ENCODE peak calls at places on chromosomes 16 and 17, in ten cellular contexts. X is breast epithelium, W is A549, L is endothelial cell of umbilical vein, M is H1, J is right lobe of liver, O is adrenal gland, Y is gastrocnemius medialis, K is HCT116, H is prostate gland. S is an unnamed sample. For H3K4me1, the result is how much of the 10 kb centered on the place peaks cover.

GRCh38 chr16:87791295-87792204 is 25.8 kb upstream of the KLHDC4 start:
- DNase-seq in X (no peak), L (no peak), W (no peak), K (no peak), J (peak), O (no peak), Y (peak), M (no peak), H (no peak), S (no peak)

GRCh38 chr17:47225436-47225858 is 16.3 kb downstream of the MYL4 start:
- DNase-seq in K (peak), X (no peak), Y (peak), J (no peak), L (peak), O (peak), H (peak), M (no peak), W (peak), S (no peak)

GRCh38 chr17:50946891-50947843 is 81.0 kb upstream of the TOB1 start:
- DNase-seq in W (peak), K (no peak), X (no peak), J (peak), H (no peak), O (no peak), M (no peak), L (no peak), Y (peak), S (no peak)

GRCh38 chr17:61081959-61082358 is 317.7 kb upstream of the TBX2 start:
- DNase-seq in O (no peak), Y (no peak), W (no peak), X (no peak), L (no peak), M (no peak), J (no peak), H (no peak), K (no peak), S (no peak)

GRCh38 chr16:81586421-81586820 is 141.8 kb downstream of the CMIP start:
- DNase-seq in M (no peak), W (no peak), J (no peak), K (peak), H (no peak), X (no peak), L (no peak), O (no peak), Y (no peak), S (no peak)

GRCh38 chr16:85258166-85258565 is 145.9 kb upstream of the CIBAR2 start:
- DNase-seq in J (no peak), M (no peak), W (no peak), L (no peak), X (no peak), H (no peak), Y (no peak), O (no peak), K (no peak), S (no peak)

GRCh38 chr16:85253127-85253941 is 141.1 kb upstream of the CIBAR2 start:
- DNase-seq in W (peak), M (peak), Y (no peak), L (peak), X (no peak), H (peak), J (peak), K (no peak), O (peak), S (no peak)

GRCh38 chr16:12142157-12142556 is 165.6 kb downstream of the SNX29 start:
- DNase-seq in O (no peak), X (no peak), W (no peak), J (no peak), Y (no peak), L (no peak), H (no peak), K (no peak), M (no peak), S (no peak)

GRCh38 chr16:14310519-14310991 is 239.4 kb downstream of the MRTFB start:
- DNase-seq in L (no peak), K (no peak), W (peak), O (no peak), J (no peak), Y (peak), M (no peak), X (no peak), H (no peak), S (no peak)

GRCh38 chr17:2481760-2482159 is 29.9 kb downstream of the METTL16 start:
- DNase-seq in K (no peak), Y (no peak), J (no peak), O (no peak), M (no peak), W (no peak), H (no peak), L (no peak), X (no peak), S (no peak)

GRCh38 chr17:74523308-74523707 is 8.0 kb downstream of the CD300LB start:
- DNase-seq in X (peak), M (no peak), H (no peak), Y (no peak), O (no peak), K (no peak), J (no peak), W (no peak), L (no peak), S (no peak)

GRCh38 chr16:88705746-88706287 is 391 bp downstream of the RNF166 start:
- DNase-seq in Y (no peak), K (no peak), L (peak), X (no peak), M (no peak), J (no peak), W (no peak), H (no peak), O (no peak), S (no peak)

GRCh38 chr16:19698480-19699465 is 19.3 kb downstream of the KNOP1 start:
- DNase-seq in W (no peak), H (no peak), M (no peak), K (no peak), X (no peak), J (peak), O (peak), Y (no peak), L (no peak), S (no peak)

GRCh38 chr16:31215287-31216115 is 1.4 kb downstream of the PYDC1 start:
- DNase-seq in Y (peak), W (peak), X (no peak), H (peak), O (peak), L (peak), K (peak), J (no peak), M (peak), S (no peak)

GRCh38 chr16:72179592-72179991 is 7.6 kb upstream of the PMFBP1 start:
- DNase-seq in Y (no peak), X (no peak), W (no peak), J (no peak), M (no peak), O (no peak), L (no peak), K (no peak), H (no peak), S (no peak)

GRCh38 chr16:15507299-15507958 is 73.0 kb downstream of the BMERB1 start:
- DNase-seq in W (peak), O (no peak), M (no peak), Y (peak), L (peak), J (no peak), K (no peak), X (no peak), H (no peak), S (no peak)

GRCh38 chr16:57216968-57217367 is 28.1 kb upstream of the ARL2BP start:
- DNase-seq in X (no peak), Y (no peak), W (no peak), K (no peak), O (no peak), H (no peak), M (no peak), L (no peak), J (no peak), S (no peak)

GRCh38 chr17:41625602-41626001 is 1.2 kb upstream of the KRT17 start:
- DNase-seq in O (no peak), H (peak), X (peak), L (no peak), K (no peak), M (no peak), J (no peak), W (peak), Y (no peak), S (no peak)

GRCh38 chr17:42720996-42721583 is 23.8 kb downstream of the EZH1 start:
- DNase-seq in Y (no peak), H (peak), M (no peak), O (peak), K (peak), J (no peak), X (no peak), L (peak), W (peak), S (no peak)

DNA sequence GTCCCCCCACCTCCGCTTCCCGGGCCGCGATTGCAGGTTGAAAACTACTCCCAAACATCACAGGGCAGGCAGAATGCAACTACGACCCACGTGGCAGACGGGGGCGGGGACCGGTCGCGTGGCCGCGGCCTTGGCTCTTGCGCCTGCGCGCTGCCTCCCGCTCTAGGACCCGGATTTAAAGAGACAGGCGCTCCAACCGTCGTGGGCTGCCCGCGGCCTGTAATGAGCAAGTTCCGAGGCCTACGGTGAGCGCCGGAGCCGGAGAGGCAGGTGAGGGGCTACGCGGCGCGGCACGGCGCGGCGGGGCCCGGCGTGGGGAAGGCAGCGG is at the start of gene LIG3:
- DNase-seq in Y (peak), H (peak), O (peak), J (peak), M (peak), L (peak), W (peak), K (peak), X (peak), S (peak)
- TF ChIP-seq POLR2A in Y (peak), H (peak), O (peak), J (peak), M (peak), L (no peak), W (peak), K (peak), X (peak), S (no peak)

GRCh38 chr16:23505942-23506605 is 4.2 kb downstream of the GGA2 start:
- DNase-seq in M (no peak), J (no peak), H (no peak), W (no peak), K (no peak), L (no peak), Y (no peak), X (no peak), O (no peak), S (no peak)
- H3K4me1 ChIP-seq in M (under half), J (under half), H (under half), W (under half), K (half or more), L (under half), Y (under half), X (under half), O (half or more), S (half or more)

DNA sequence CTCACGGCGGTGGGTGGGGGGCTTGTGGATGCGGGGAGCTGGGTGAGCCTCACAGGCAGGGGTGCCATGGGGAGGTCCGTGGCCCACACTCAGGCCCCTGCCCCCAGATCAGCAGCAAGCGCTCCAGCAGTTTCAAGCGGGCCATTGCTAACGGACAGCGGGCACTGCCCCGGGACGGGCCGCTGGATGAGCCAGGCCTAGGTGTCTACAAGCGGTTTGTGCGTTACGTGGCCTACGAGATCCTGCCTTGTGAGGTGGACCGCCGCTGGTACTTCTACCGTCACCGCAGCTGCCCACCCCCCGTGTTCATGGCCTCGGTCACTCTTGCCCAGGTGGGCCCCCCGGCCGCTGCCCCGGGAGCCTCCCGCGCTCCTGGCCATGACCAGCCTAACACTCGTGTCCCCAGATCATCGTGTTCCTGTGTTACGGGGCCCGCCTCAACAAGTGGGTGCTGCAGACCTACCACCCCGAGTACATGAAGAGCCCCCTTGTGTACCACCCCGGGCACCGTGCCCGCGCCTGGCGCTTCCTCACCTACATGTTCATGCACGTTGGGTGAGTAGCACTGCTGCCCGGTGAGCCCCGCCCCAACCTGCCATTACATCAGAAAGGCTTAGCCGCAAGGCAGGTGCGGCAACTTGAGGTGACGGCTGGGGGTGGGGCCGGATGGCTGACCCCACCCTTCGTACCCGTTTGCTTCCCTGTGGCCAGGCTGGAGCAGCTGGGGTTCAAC is 1.3 kb downstream of the RHBDL1 start:
- DNase-seq in K (no peak), W (no peak), H (peak), X (no peak), L (no peak), Y (no peak), M (peak), O (no peak), J (no peak), S (no peak)
- TF ChIP-seq POLR2A in K (no peak), W (no peak), H (peak), X (no peak), L (no peak), Y (no peak), M (no peak), O (no peak), J (no peak), S (no peak)

DNA sequence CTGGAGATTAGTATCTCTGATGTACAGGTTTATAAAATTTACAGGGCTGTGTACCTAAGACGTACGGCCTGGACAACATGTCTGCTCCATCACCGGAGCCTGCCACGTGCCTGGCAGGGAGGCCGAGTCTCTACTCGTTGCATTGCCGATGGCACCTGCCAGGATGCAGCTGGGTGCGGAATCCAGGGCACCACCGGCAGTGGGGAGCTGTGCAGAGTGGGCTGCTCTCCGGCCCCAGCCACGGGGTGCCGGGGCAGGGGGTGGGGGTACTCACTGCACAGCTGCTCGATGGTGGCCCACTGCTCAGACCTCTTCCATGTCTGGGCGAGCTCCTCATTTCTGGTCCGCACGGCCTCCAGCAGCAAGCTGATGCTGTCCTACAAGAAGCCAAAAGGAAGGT is 13.1 kb upstream of the FAAP100 start:
- DNase-seq in O (no peak), L (no peak), K (no peak), J (no peak), X (no peak), H (no peak), M (no peak), W (no peak), Y (no peak), S (no peak)
- H3K4me1 ChIP-seq in O (under half), L (half or more), K (under half), J (under half), X (under half), H (under half), M (under half), W (half or more), Y (under half), S (under half)

GRCh38 chr16:48123104-48123788 is 32.5 kb downstream of the ABCC12 start:
- DNase-seq in L (peak), K (peak), O (peak), M (no peak), W (peak), J (no peak), H (no peak), Y (no peak), X (no peak), S (no peak)
- TF ChIP-seq POLR2A in L (no peak), K (no peak), O (no peak), M (no peak), W (no peak), J (no peak), H (no peak), Y (no peak), X (no peak), S (no peak)

GRCh38 chr16:75252946-75253911 is 1.8 kb upstream of the BCAR1 start:
- DNase-seq in W (no peak), L (peak), K (no peak), X (no peak), H (no peak), O (peak), J (peak), Y (peak), M (peak), S (no peak)

GRCh38 chr16:75250809-75251279 is 580 bp downstream of the BCAR1 start:
- DNase-seq in J (peak), Y (peak), K (no peak), X (no peak), W (no peak), H (no peak), L (no peak), M (no peak), O (peak), S (no peak)

GRCh38 chr16:75252049-75252864 is 833 bp upstream of the BCAR1 start:
- DNase-seq in X (no peak), O (no peak), J (no peak), K (no peak), L (no peak), Y (peak), H (no peak), W (no peak), M (no peak), S (no peak)

GRCh38 chr16:75250089-75250808 is 1.2 kb downstream of the BCAR1 start:
- DNase-seq in J (peak), M (no peak), W (no peak), H (peak), L (no peak), K (no peak), Y (peak), O (peak), X (no peak), S (no peak)

GRCh38 chr16:75251280-75252048 is at the start of gene BCAR1:
- DNase-seq in J (peak), L (peak), M (peak), H (peak), O (peak), K (no peak), W (peak), Y (peak), X (peak), S (no peak)
- H3K4me1 ChIP-seq in J (under half), L (half or more), M (half or more), H (under half), O (half or more), K (half or more), W (half or more), Y (half or more), X (half or more), S (half or more)

GRCh38 chr16:21984062-21984461 is 16.9 kb downstream of the PDZD9 start:
- DNase-seq in O (no peak), W (no peak), X (no peak), K (no peak), H (no peak), J (no peak), Y (no peak), M (no peak), L (no peak), S (no peak)
- TF ChIP-seq POLR2A in O (no peak), W (no peak), X (no peak), K (no peak), H (no peak), J (no peak), Y (no peak), M (no peak), L (no peak), S (no peak)

DNA sequence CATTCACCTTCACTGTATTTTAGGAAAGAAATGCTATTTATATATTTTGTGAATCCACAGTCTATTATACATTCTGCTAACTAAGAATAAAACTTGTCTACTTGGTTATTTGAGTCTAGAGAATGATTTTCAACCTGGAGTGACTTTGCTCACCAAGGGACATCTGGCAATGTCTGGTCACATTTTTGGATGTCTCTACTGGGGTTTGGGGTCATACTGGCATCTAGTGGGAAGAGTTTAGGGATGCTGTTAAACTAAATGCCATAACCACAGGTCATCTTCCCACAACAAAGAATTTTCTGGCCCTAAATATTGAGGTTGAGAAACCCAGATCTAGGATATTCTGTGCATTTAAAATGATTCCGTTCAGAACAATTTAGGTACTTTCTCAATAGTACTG is 26.0 kb downstream of the KCNJ16 start:
- DNase-seq in X (no peak), W (peak), H (no peak), K (no peak), O (no peak), J (no peak), Y (no peak), L (no peak), M (no peak), S (no peak)
- H3K4me1 ChIP-seq in X (under half), W (under half), H (under half), K (under half), O (under half), J (under half), Y (under half), L (under half), M (under half), S (under half)

DNA sequence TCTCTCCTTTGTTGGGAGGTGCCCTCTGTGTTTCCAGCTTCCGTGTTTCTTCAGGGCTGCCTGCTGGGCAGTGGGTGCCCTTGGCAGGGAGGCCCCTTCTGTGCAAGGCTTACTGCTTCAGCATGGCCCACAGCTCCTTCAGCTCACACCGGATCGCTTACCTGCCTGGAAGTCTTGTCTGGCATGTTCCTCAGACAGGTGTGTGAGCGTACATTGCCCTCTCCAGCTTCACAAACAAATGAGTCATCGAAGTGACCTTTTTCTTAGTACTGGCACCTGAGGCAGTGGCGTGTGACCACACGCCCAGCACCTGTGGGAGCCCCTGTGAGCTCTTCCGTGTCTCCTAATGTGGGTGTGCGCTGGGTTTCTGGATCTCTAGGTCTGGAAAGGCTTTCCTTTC is 3.5 kb downstream of the RAB40C start:
- DNase-seq in Y (peak), X (peak), M (no peak), H (peak), K (no peak), W (no peak), L (no peak), O (no peak), J (no peak), S (no peak)
- TF ChIP-seq POLR2A in Y (no peak), X (no peak), M (no peak), H (peak), K (no peak), W (no peak), L (no peak), O (no peak), J (no peak), S (no peak)

GRCh38 chr16:75243667-75244224 is 7.7 kb downstream of the BCAR1 start:
- DNase-seq in X (no peak), K (no peak), J (no peak), M (no peak), W (no peak), Y (no peak), O (no peak), L (no peak), H (no peak), S (no peak)

GRCh38 chr16:75241955-75242354 is 9.5 kb downstream of the BCAR1 start:
- DNase-seq in O (no peak), J (no peak), H (no peak), W (no peak), X (no peak), Y (no peak), K (no peak), M (no peak), L (no peak), S (no peak)

GRCh38 chr16:75238853-75239371 is 12.5 kb downstream of the BCAR1 start:
- DNase-seq in O (peak), M (no peak), L (no peak), Y (no peak), J (peak), K (no peak), X (no peak), W (no peak), H (no peak), S (no peak)

GRCh38 chr16:75239463-75240122 is 11.8 kb downstream of the BCAR1 start:
- DNase-seq in W (no peak), J (no peak), K (no peak), L (no peak), H (no peak), Y (peak), O (no peak), M (no peak), X (no peak), S (no peak)

DNA sequence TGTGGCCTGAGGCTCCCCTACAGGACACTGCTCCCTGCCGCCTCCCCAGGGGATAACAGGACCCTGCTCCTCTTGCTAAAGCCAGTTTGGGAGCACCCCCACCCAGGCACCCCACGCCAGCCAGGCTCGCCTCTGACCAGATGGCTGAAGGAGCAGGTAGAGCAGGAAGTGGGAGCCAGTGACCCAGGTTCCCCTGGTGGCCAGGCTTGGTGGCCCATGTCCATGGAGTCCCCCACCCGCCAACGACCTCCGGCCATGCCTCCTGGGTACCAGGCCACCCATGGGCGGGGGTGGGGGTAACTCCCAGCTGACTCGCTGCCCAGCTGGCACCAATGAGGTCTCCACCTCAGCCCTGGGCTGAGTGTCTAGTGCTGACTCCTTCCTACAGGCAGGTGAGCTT is 10.0 kb downstream of the BCAR1 start:
- DNase-seq in Y (no peak), J (no peak), M (no peak), L (no peak), O (no peak), X (no peak), K (no peak), H (no peak), W (no peak), S (no peak)
- H3K4me1 ChIP-seq in Y (half or more), J (under half), M (under half), L (under half), O (half or more), X (under half), K (half or more), H (under half), W (half or more), S (under half)